ENCODE peak calls at places on chromosomes 5 and 9, in seven cellular contexts. One of them, this sample, is unnamed.

GRCh38 chr9:28899926-28900325 is 1326.6 kb upstream of the C9orf72 start:
- DNase-seq in neuronal stem cell: no peak
- DNase-seq in right lobe of liver: no peak
- DNase-seq in IMR-90: no peak
- DNase-seq in BJ: no peak
- DNase-seq in fibroblast of mammary gland: no peak
- DNase-seq in stomach: no peak
- DNase-seq in this sample: no peak

GRCh38 chr9:95626885-95627558 is 110.3 kb upstream of the PTCH1 start:
- DNase-seq in IMR-90: no peak
- DNase-seq in BJ: no peak
- DNase-seq in right lobe of liver: no peak
- DNase-seq in fibroblast of mammary gland: no peak
- DNase-seq in neuronal stem cell: no peak
- DNase-seq in stomach: no peak
- DNase-seq in this sample: no peak

GRCh38 chr5:16975950-16976624 is 40.0 kb upstream of the MYO10 start:
- DNase-seq in stomach: no peak
- DNase-seq in neuronal stem cell: no peak
- DNase-seq in IMR-90: no peak
- DNase-seq in BJ: no peak
- DNase-seq in fibroblast of mammary gland: peak
- DNase-seq in right lobe of liver: no peak
- DNase-seq in this sample: no peak

GRCh38 chr5:143828710-143829109 is 16.7 kb downstream of the HMHB1 start:
- DNase-seq in IMR-90: no peak
- DNase-seq in BJ: no peak
- DNase-seq in fibroblast of mammary gland: no peak
- DNase-seq in right lobe of liver: no peak
- DNase-seq in stomach: no peak
- DNase-seq in neuronal stem cell: no peak
- DNase-seq in this sample: no peak

GRCh38 chr5:54882101-54882500 is 103.3 kb downstream of the ESM1 start:
- DNase-seq in neuronal stem cell: no peak
- DNase-seq in right lobe of liver: no peak
- DNase-seq in IMR-90: no peak
- DNase-seq in stomach: no peak
- DNase-seq in BJ: no peak
- DNase-seq in fibroblast of mammary gland: no peak
- DNase-seq in this sample: no peak

GRCh38 chr9:72958485-72959266 is 5.8 kb upstream of the ALDH1A1 start:
- DNase-seq in right lobe of liver: peak
- DNase-seq in IMR-90: no peak
- DNase-seq in fibroblast of mammary gland: no peak
- DNase-seq in neuronal stem cell: no peak
- DNase-seq in BJ: no peak
- DNase-seq in stomach: no peak
- DNase-seq in this sample: no peak

GRCh38 chr9:120040896-120041295 is 539.1 kb downstream of the CDK5RAP2 start:
- DNase-seq in BJ: no peak
- DNase-seq in neuronal stem cell: no peak
- DNase-seq in stomach: no peak
- DNase-seq in right lobe of liver: no peak
- DNase-seq in IMR-90: no peak
- DNase-seq in fibroblast of mammary gland: no peak
- DNase-seq in this sample: no peak

GRCh38 chr5:113546711-113547159 is 33.2 kb downstream of the YTHDC2 start:
- DNase-seq in IMR-90: peak
- DNase-seq in BJ: peak
- DNase-seq in neuronal stem cell: no peak
- DNase-seq in stomach: no peak
- DNase-seq in right lobe of liver: no peak
- DNase-seq in fibroblast of mammary gland: peak
- DNase-seq in this sample: peak

GRCh38 chr9:14962193-14962899 is 52.1 kb upstream of the FREM1 start:
- DNase-seq in stomach: no peak
- DNase-seq in fibroblast of mammary gland: peak
- DNase-seq in neuronal stem cell: no peak
- DNase-seq in right lobe of liver: no peak
- DNase-seq in BJ: no peak
- DNase-seq in IMR-90: no peak
- DNase-seq in this sample: peak

GRCh38 chr9:37082214-37082765 is 38.1 kb upstream of the ZCCHC7 start:
- DNase-seq in stomach: no peak
- DNase-seq in right lobe of liver: no peak
- DNase-seq in fibroblast of mammary gland: peak
- DNase-seq in BJ: no peak
- DNase-seq in neuronal stem cell: no peak
- DNase-seq in IMR-90: peak
- DNase-seq in this sample: no peak

GRCh38 chr5:136082390-136083193 is 50.1 kb upstream of the SMAD5 start:
- DNase-seq in stomach: peak
- DNase-seq in right lobe of liver: peak
- DNase-seq in fibroblast of mammary gland: peak
- DNase-seq in BJ: no peak
- DNase-seq in IMR-90: peak
- DNase-seq in neuronal stem cell: peak
- DNase-seq in this sample: peak

GRCh38 chr9:104071589-104071988 is 22.5 kb upstream of the SMC2 start:
- DNase-seq in neuronal stem cell: no peak
- DNase-seq in right lobe of liver: no peak
- DNase-seq in stomach: no peak
- DNase-seq in IMR-90: no peak
- DNase-seq in BJ: no peak
- DNase-seq in fibroblast of mammary gland: no peak
- DNase-seq in this sample: no peak

GRCh38 chr9:21803674-21804048 is 1.2 kb downstream of the MTAP start:
- DNase-seq in IMR-90: no peak
- DNase-seq in neuronal stem cell: no peak
- DNase-seq in fibroblast of mammary gland: no peak
- DNase-seq in stomach: no peak
- DNase-seq in BJ: no peak
- DNase-seq in right lobe of liver: no peak
- DNase-seq in this sample: no peak

DNA sequence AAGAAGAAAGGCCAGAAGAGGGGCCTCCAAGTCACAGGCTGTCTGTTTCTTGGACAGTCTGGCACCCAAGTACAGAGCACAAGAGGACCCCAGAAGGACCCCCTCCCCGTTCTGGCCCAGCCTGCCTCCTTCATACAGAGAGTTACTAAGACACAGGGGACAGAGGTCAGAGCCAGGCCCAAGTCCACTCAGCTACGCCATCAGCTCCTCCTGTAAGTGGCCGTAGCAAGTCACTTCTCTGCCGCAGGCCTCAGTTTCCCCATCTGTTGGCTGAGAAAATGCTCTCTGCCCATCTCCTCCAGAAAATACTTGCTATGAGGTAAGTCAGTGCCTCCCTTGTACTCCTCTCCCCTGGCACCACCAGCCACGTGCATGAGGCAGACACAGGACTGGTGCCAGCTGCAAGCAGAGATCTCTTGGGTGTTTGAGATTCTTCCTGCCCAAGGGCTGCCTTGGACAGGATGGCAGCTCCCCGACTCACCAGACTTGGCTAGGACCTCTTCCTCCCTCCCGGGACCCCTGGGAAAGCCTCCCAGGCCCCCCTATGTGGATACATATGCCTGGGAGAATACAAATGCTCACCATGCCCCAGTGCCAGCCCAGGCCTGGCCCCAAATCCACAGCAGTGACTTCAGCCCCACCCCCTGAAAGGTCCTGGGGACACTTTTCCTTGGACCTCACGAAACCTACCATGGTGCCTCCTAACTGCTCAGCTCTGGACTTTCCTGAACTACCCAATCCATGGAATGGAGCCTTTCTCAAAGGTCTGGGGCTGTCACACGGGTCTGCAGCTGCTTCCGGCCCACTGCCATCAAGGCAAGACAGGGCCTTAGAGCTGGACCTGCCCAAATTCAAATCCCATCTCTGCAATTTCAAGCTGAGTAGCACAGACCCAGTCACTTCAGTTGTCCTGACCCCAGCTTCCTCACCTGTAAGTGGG is 5.1 kb downstream of the EEIG1 start:
- DNase-seq in fibroblast of mammary gland: no peak
- DNase-seq in BJ: no peak
- DNase-seq in IMR-90: no peak
- DNase-seq in right lobe of liver: no peak
- DNase-seq in stomach: no peak
- DNase-seq in neuronal stem cell: no peak
- DNase-seq in this sample: peak
- H3K4me3 ChIP-seq in fibroblast of mammary gland: no peak
- H3K4me3 ChIP-seq in BJ: no peak
- H3K4me3 ChIP-seq in IMR-90: no peak
- H3K4me3 ChIP-seq in right lobe of liver: peak
- H3K4me3 ChIP-seq in stomach: peak
- H3K4me3 ChIP-seq in neuronal stem cell: no peak
- H3K4me3 ChIP-seq in this sample: no peak

GRCh38 chr5:1031306-1031959 is 22.8 kb downstream of the NKD2 start:
- DNase-seq in fibroblast of mammary gland: no peak
- DNase-seq in neuronal stem cell: no peak
- DNase-seq in stomach: no peak
- DNase-seq in right lobe of liver: no peak
- DNase-seq in IMR-90: no peak
- DNase-seq in BJ: no peak
- DNase-seq in this sample: no peak
- H3K4me3 ChIP-seq in fibroblast of mammary gland: no peak
- H3K4me3 ChIP-seq in neuronal stem cell: no peak
- H3K4me3 ChIP-seq in stomach: no peak
- H3K4me3 ChIP-seq in right lobe of liver: no peak
- H3K4me3 ChIP-seq in IMR-90: no peak
- H3K4me3 ChIP-seq in BJ: no peak
- H3K4me3 ChIP-seq in this sample: no peak

DNA sequence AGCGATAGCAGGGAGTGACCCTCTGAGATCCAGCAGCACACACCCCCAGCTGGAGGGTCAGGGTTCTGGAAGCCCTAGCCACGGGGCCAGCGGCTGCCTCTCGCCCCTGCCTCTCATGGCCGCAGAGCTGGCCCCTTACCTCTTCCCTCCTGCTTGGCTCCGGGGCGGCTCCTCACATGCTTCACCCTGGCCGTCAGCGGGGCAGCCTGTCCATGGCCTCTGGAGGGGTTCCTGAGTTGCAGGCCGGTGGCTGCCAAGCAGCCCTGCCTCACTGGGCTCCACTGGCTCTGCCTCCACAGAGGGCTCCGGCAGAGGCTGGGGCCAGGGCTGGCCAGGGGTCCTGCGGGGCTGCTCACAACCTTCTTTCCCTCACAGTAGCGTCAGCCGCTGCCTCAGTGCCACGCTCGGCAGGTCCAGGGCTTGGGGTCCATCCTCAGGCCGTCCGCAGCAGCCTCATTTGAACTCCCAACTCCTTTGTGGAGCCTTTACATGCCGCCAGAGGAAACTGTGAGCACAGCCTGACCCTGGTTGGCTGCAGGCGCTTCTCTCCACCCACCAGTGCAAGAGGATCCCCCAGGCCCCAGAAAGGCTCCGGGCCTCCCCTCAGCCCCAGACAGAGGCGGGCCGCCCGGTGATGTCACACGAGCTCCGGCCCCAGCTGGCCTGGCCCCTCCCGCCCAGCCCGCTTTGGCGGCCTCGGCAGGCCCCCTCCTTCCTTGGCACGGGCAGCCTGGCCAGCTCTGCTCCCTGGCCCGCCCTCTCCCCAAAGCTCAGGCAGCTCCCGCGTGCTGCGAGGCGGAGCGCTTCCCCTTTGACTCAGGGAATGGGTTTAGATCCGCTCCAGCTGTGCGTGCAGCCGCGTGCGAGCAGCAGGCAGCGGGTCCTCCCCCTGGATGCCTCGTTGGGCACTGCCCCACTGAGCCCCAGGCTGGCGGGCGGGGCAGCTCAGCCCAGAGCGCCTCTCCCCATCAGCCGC is at the start of gene ANGPTL2:
- DNase-seq in neuronal stem cell: peak
- DNase-seq in BJ: peak
- DNase-seq in fibroblast of mammary gland: peak
- DNase-seq in IMR-90: peak
- DNase-seq in stomach: peak
- DNase-seq in right lobe of liver: peak
- DNase-seq in this sample: peak
- H3K4me3 ChIP-seq in neuronal stem cell: peak
- H3K4me3 ChIP-seq in BJ: peak
- H3K4me3 ChIP-seq in fibroblast of mammary gland: peak
- H3K4me3 ChIP-seq in IMR-90: peak
- H3K4me3 ChIP-seq in stomach: peak
- H3K4me3 ChIP-seq in right lobe of liver: peak
- H3K4me3 ChIP-seq in this sample: peak

GRCh38 chr5:6831678-6832077 is 118.4 kb downstream of the TENT4A start:
- DNase-seq in IMR-90: no peak
- DNase-seq in neuronal stem cell: no peak
- DNase-seq in right lobe of liver: no peak
- DNase-seq in fibroblast of mammary gland: no peak
- DNase-seq in stomach: no peak
- DNase-seq in BJ: no peak
- DNase-seq in this sample: no peak
- H3K4me3 ChIP-seq in IMR-90: no peak
- H3K4me3 ChIP-seq in neuronal stem cell: no peak
- H3K4me3 ChIP-seq in right lobe of liver: no peak
- H3K4me3 ChIP-seq in fibroblast of mammary gland: no peak
- H3K4me3 ChIP-seq in stomach: no peak
- H3K4me3 ChIP-seq in BJ: no peak
- H3K4me3 ChIP-seq in this sample: no peak